ENCODE peak calls at places on chromosomes 6 and 20, in six cellular contexts. K is PC-3, Q is HCT116, T is esophagus squamous epithelium, V is endothelial cell of umbilical vein, I is heart right ventricle. Z is an unnamed sample.
A peak's percentile ranks its signal among the peaks of the same experiment; 100 is the strongest.

GRCh38 chr6:42452171-42453026 is 673 bp upstream of the TRERF1 start:
- DNase-seq in V (peak; percentile 64), T (no peak), K (peak; percentile 76), I (peak; percentile 78), Q (peak; percentile 60), Z (no peak)

GRCh38 chr6:28597217-28597835 is 71.6 kb downstream of the GPX5 start:
- DNase-seq in T (no peak), Q (peak; percentile 83), K (peak; percentile 60), V (peak; percentile 48), I (no peak), Z (no peak)

GRCh38 chr20:55160022-55160421 is 684.6 kb downstream of the DOK5 start:
- DNase-seq in I (no peak), K (peak; percentile 8), Q (no peak), V (no peak), T (no peak), Z (no peak)

GRCh38 chr6:143940011-143940597 is 68.0 kb downstream of the PLAGL1 start:
- DNase-seq in V (peak; percentile 45), K (peak; percentile 66), I (no peak), T (no peak), Q (peak; percentile 62), Z (no peak)

GRCh38 chr6:130968486-130968885 is 94.6 kb downstream of the EPB41L2 start:
- DNase-seq in K (no peak), V (no peak), I (no peak), T (no peak), Q (no peak), Z (no peak)

GRCh38 chr20:44703183-44703925 is 11.8 kb upstream of the CCN5 start:
- DNase-seq in T (no peak), V (peak; percentile 34), Q (no peak), I (no peak), K (no peak), Z (no peak)

GRCh38 chr20:51022803-51023616 is at the start of gene KCNG1:
- DNase-seq in V (peak; percentile 57), I (peak; percentile 45), Q (peak; percentile 49), K (peak; percentile 95), T (no peak), Z (no peak)

GRCh38 chr20:57211406-57211805 is 55.0 kb downstream of the BMP7 start:
- DNase-seq in T (no peak), K (no peak), Q (no peak), I (no peak), V (no peak), Z (no peak)

GRCh38 chr6:85468326-85468725 is 18.4 kb downstream of the NT5E start:
- DNase-seq in V (no peak), I (no peak), K (no peak), T (no peak), Q (no peak), Z (no peak)

GRCh38 chr6:132768051-132768517 is 10.4 kb upstream of the VNN2 start:
- DNase-seq in I (peak; percentile 25), Q (peak; percentile 40), K (peak; percentile 69), T (no peak), V (peak; percentile 32), Z (no peak)

GRCh38 chr6:166955121-166955864 is 1.1 kb downstream of the RNASET2 start:
- DNase-seq in I (no peak), K (peak; percentile 26), T (peak; percentile 37), V (no peak), Q (no peak), Z (no peak)

GRCh38 chr6:18207438-18207837 is 52.2 kb downstream of the KDM1B start:
- DNase-seq in V (no peak), T (no peak), K (no peak), Q (no peak), I (no peak), Z (no peak)

GRCh38 chr20:19993937-19994667 is 23.1 kb upstream of the NAA20 start:
- DNase-seq in Q (peak; percentile 40), I (peak; percentile 60), V (peak; percentile 62), T (no peak), K (peak; percentile 94), Z (no peak)

GRCh38 chr6:112016335-112016734 is 37.6 kb upstream of the CCN6 start:
- DNase-seq in Q (no peak), K (peak; percentile 65), T (no peak), I (peak; percentile 42), V (peak; percentile 45), Z (no peak)

GRCh38 chr6:162416307-162416706 is 311.3 kb downstream of the PRKN start:
- DNase-seq in V (no peak), K (no peak), I (no peak), T (no peak), Q (no peak), Z (no peak)

GRCh38 chr20:11891081-11891826 is 26.4 kb upstream of the BTBD3 start:
- DNase-seq in V (peak; percentile 66), I (peak; percentile 64), Q (no peak), K (peak; percentile 59), T (no peak), Z (peak; percentile 77)

GRCh38 chr6:138105880-138106664 is 1.1 kb downstream of the PERP start:
- DNase-seq in Q (no peak), I (no peak), K (peak; percentile 27), V (peak; percentile 58), T (no peak), Z (no peak)

GRCh38 chr6:45698046-45698445 is 317.6 kb downstream of the CLIC5 start:
- DNase-seq in K (no peak), V (no peak), T (no peak), I (no peak), Q (no peak), Z (no peak)

GRCh38 chr20:47610247-47610944 is 108.7 kb downstream of the NCOA3 start:
- DNase-seq in I (peak; percentile 61), Q (peak; percentile 71), K (peak; percentile 81), T (no peak), V (peak; percentile 93), Z (no peak)

GRCh38 chr20:10578607-10579006 is 95.2 kb downstream of the JAG1 start:
- DNase-seq in V (peak; percentile 55), T (no peak), K (peak; percentile 96), Q (peak; percentile 64), I (no peak), Z (no peak)

GRCh38 chr20:37534401-37535157 is 6.9 kb upstream of the BLCAP start:
- DNase-seq in V (peak; percentile 95), Q (peak; percentile 70), T (no peak), I (peak; percentile 64), K (peak; percentile 96), Z (peak; percentile 70)

GRCh38 chr20:48278961-48279481 is 493.7 kb upstream of the SULF2 start:
- DNase-seq in I (peak; percentile 58), V (peak; percentile 87), Q (no peak), T (no peak), K (no peak), Z (no peak)

GRCh38 chr6:125114248-125114858 is 39.2 kb upstream of the TPD52L1 start:
- DNase-seq in V (peak; percentile 69), T (no peak), I (peak; percentile 53), Q (peak; percentile 55), K (peak; percentile 74), Z (no peak)

DNA sequence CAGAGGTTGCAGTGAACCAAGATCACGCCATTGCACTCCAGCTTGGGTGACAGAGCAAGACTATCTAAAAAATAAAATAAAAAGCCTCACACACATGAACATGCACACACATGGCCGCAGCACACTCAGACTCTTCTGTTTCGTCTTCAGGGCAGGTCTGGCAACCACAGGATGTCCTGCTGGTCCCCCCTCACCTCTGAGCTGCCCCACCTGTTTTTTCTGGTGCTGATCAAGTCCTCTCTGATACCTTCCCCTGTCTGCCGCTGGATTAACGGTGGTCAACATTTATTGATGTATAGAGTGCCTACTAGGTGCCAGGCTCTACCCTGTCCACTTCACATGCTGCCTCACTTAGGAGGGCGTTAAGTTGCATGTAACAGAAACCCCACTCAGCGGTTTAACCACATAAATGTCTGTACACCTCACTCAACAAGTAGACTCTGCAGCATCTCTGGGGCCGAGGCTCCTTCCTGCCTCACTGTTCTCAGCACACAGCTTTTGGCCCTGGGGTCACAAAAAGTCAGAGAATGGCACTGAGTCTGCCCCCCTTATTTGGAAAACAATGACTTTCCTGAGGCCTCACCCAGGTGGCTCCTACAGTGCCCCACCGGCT is 4.5 kb upstream of the AP5S1 start:
- DNase-seq in K (no peak), I (no peak), Q (no peak), V (no peak), T (no peak), Z (no peak)
- H3K27ac ChIP-seq in K (no peak overlapping the region), I (no peak overlapping the region), Q (no peak overlapping the region), V (no peak overlapping the region), T (no peak overlapping the region), Z (no peak overlapping the region)

DNA sequence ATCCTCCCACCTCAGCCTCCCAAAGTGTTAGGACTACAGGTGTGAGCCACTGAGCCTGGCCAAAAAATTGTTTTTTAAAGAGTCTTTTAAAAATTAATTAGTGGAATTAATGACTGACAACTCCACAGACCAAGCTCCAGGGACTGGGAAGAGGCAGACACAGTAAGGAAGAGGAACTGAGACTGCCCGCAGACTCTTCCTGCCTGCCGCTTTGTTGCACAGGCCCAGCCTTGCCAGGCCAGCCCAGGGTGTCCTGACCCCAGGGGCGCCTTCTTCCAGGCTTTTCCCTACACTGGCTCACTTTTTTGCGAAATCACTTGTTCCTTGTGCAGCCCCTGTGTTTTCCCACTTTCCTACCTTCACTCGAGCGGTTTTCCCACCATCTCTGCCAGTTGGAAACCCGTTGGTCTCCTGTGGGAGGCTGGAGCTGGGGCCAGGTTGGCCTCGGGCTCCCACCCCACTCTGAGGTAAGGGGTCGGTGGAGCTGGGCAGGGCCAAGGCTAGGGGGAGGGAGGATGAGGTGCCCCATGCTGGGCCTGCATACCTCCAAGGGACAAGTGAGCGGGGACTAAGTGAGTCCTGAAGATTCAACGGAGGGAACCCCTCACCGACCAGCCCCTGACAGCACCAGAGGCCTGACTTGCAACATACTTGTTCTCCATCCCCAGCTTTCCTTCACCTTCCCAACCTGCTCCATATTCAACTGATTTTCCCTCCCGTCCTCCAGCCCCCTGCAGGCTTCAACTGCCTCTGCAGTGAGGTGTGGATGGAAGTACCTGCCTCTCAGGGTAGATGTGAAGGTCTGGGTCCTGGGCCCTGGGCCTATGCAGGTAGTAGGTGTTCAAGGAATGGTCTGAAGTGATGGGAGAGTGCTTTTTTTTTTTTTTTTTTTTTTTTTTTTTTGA is 23.5 kb upstream of the SMIM29 start:
- DNase-seq in Q (no peak), V (no peak), I (no peak), K (no peak), T (no peak), Z (no peak)
- TF ChIP-seq CTCF in Q (no peak), V (peak; percentile 14), I (no peak), K (peak; percentile 24), T (no peak), Z (no peak)

DNA sequence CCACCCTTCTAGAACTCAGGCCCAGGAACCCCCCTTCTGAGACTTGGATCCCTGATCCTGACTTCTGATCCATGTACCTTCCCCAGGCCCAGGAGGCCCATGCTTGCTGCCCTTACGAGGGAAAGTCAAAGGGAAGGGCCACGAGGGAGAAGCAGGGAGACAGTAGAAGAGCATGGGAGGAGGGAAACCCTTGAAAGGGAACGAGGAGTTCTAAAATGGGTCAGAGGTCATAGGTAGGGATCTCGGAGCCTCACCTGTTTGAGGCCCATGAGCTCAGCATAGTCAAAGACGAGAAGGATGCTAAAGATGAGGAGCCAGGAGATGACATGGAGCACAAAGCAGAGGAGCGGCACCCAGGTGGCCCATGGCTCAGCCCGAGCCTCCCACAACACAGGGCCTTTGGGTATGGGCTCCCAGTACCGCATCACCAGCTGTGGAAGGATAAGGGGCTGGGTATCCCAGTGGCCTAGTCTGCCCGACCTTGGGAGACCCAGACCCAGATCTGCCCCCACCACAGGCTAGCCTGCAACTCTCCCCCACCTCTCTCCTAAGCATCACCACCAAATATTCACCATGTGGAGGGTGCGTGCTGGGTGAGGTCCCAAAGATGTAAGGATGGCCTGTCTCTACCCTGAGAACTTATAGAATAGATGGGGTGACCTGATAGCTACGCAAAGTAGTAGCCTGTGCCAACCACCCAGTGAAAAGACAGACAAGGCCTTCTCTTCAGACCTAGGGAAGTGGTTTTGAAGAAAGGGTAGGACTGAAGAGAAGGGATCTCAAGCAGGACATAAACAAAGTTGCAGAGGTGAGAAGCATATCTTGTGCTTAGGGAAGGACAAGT is 1.5 kb downstream of the NRM start:
- DNase-seq in Q (no peak), I (no peak), K (no peak), T (no peak), V (no peak), Z (no peak)
- H3K27ac ChIP-seq in Q (peak overlapping the region; percentile 98), I (peak overlapping the region; percentile 98), K (no peak overlapping the region), T (peak overlapping the region; percentile 98), V (no peak overlapping the region), Z (peak overlapping the region; percentile 100)

GRCh38 chr20:42975974-42976373 is 213.7 kb downstream of the PTPRT start:
- DNase-seq in V (no peak), Q (no peak), K (no peak), T (no peak), I (no peak), Z (no peak)
- TF ChIP-seq CTCF in V (no peak), Q (no peak), K (no peak), T (no peak), I (no peak), Z (no peak)